ENCODE peak calls at places on chromosomes 11 and 22, in nine cellular contexts. One of them, this sample, is unnamed.
A peak's percentile ranks its signal among the peaks of the same experiment; 100 is the strongest.

GRCh38 chr11:102676086-102676485 is 29.5 kb downstream of the MMP27 start:
- DNase-seq in AG09319: no peak
- DNase-seq in AG09309: no peak
- DNase-seq in HCT116: no peak
- DNase-seq in cardiac muscle cell: no peak
- DNase-seq in cardiac fibroblast: no peak
- DNase-seq in right atrium auricular region: no peak
- DNase-seq in esophagus squamous epithelium: no peak
- DNase-seq in mammary epithelial cell: no peak
- DNase-seq in this sample: no peak

GRCh38 chr11:72781063-72781312 is 12.9 kb downstream of the STARD10 start:
- DNase-seq in AG09309: no peak
- DNase-seq in AG09319: no peak
- DNase-seq in cardiac muscle cell: peak; percentile 17
- DNase-seq in HCT116: no peak
- DNase-seq in cardiac fibroblast: no peak
- DNase-seq in esophagus squamous epithelium: no peak
- DNase-seq in right atrium auricular region: no peak
- DNase-seq in mammary epithelial cell: no peak
- DNase-seq in this sample: no peak

GRCh38 chr11:23727821-23728220 is 769.0 kb upstream of the LUZP2 start:
- DNase-seq in cardiac fibroblast: peak; percentile 30
- DNase-seq in HCT116: no peak
- DNase-seq in right atrium auricular region: no peak
- DNase-seq in mammary epithelial cell: peak; percentile 12
- DNase-seq in AG09309: no peak
- DNase-seq in esophagus squamous epithelium: no peak
- DNase-seq in AG09319: no peak
- DNase-seq in cardiac muscle cell: peak; percentile 27
- DNase-seq in this sample: no peak

GRCh38 chr11:94740083-94740974 is 27.8 kb upstream of the AMOTL1 start:
- DNase-seq in cardiac muscle cell: peak; percentile 40
- DNase-seq in cardiac fibroblast: peak; percentile 25
- DNase-seq in AG09309: no peak
- DNase-seq in mammary epithelial cell: no peak
- DNase-seq in right atrium auricular region: no peak
- DNase-seq in esophagus squamous epithelium: no peak
- DNase-seq in HCT116: no peak
- DNase-seq in AG09319: no peak
- DNase-seq in this sample: peak; percentile 54

GRCh38 chr11:1992111-1992510 is 5.5 kb downstream of the H19 start:
- DNase-seq in esophagus squamous epithelium: no peak
- DNase-seq in cardiac muscle cell: no peak
- DNase-seq in cardiac fibroblast: no peak
- DNase-seq in AG09319: no peak
- DNase-seq in HCT116: no peak
- DNase-seq in right atrium auricular region: peak; percentile 44
- DNase-seq in mammary epithelial cell: no peak
- DNase-seq in AG09309: no peak
- DNase-seq in this sample: no peak

GRCh38 chr22:33598821-33599220 is 321.5 kb downstream of the LARGE1 start:
- DNase-seq in esophagus squamous epithelium: no peak
- DNase-seq in right atrium auricular region: no peak
- DNase-seq in AG09319: no peak
- DNase-seq in cardiac fibroblast: no peak
- DNase-seq in AG09309: no peak
- DNase-seq in mammary epithelial cell: no peak
- DNase-seq in cardiac muscle cell: no peak
- DNase-seq in HCT116: no peak
- DNase-seq in this sample: no peak

GRCh38 chr11:86063536-86063935 is 5.3 kb downstream of the PICALM start:
- DNase-seq in HCT116: no peak
- DNase-seq in mammary epithelial cell: peak; percentile 69
- DNase-seq in right atrium auricular region: no peak
- DNase-seq in cardiac fibroblast: peak; percentile 68
- DNase-seq in AG09309: no peak
- DNase-seq in esophagus squamous epithelium: no peak
- DNase-seq in cardiac muscle cell: no peak
- DNase-seq in AG09319: no peak
- DNase-seq in this sample: no peak

GRCh38 chr11:126790550-126790981 is 210.0 kb downstream of the KIRREL3 start:
- DNase-seq in esophagus squamous epithelium: no peak
- DNase-seq in AG09319: peak; percentile 71
- DNase-seq in AG09309: peak; percentile 90
- DNase-seq in mammary epithelial cell: peak; percentile 8
- DNase-seq in cardiac fibroblast: peak; percentile 88
- DNase-seq in right atrium auricular region: no peak
- DNase-seq in HCT116: no peak
- DNase-seq in cardiac muscle cell: no peak
- DNase-seq in this sample: no peak

GRCh38 chr11:126602349-126602940 is 247.0 kb downstream of the ST3GAL4 start:
- DNase-seq in HCT116: no peak
- DNase-seq in right atrium auricular region: no peak
- DNase-seq in cardiac fibroblast: no peak
- DNase-seq in AG09309: no peak
- DNase-seq in esophagus squamous epithelium: no peak
- DNase-seq in cardiac muscle cell: no peak
- DNase-seq in mammary epithelial cell: no peak
- DNase-seq in AG09319: no peak
- DNase-seq in this sample: no peak

GRCh38 chr11:14644396-14645246 is 1.0 kb downstream of the PDE3B start:
- DNase-seq in AG09319: no peak
- DNase-seq in right atrium auricular region: no peak
- DNase-seq in AG09309: no peak
- DNase-seq in HCT116: peak; percentile 12
- DNase-seq in mammary epithelial cell: peak; percentile 16
- DNase-seq in cardiac fibroblast: peak; percentile 25
- DNase-seq in esophagus squamous epithelium: no peak
- DNase-seq in cardiac muscle cell: peak; percentile 62
- DNase-seq in this sample: peak; percentile 35

GRCh38 chr11:129743029-129743846 is 72.4 kb upstream of the TMEM45B start:
- DNase-seq in cardiac fibroblast: no peak
- DNase-seq in HCT116: no peak
- DNase-seq in mammary epithelial cell: no peak
- DNase-seq in esophagus squamous epithelium: no peak
- DNase-seq in AG09309: no peak
- DNase-seq in cardiac muscle cell: no peak
- DNase-seq in AG09319: no peak
- DNase-seq in right atrium auricular region: peak; percentile 50
- DNase-seq in this sample: no peak

GRCh38 chr11:111570796-111571195 is 30.3 kb downstream of the LAYN start:
- DNase-seq in HCT116: no peak
- DNase-seq in AG09309: no peak
- DNase-seq in cardiac fibroblast: no peak
- DNase-seq in right atrium auricular region: no peak
- DNase-seq in esophagus squamous epithelium: no peak
- DNase-seq in mammary epithelial cell: no peak
- DNase-seq in AG09319: no peak
- DNase-seq in cardiac muscle cell: no peak
- DNase-seq in this sample: no peak

GRCh38 chr11:111575748-111576147 is 26.5 kb upstream of the SIK2 start:
- DNase-seq in esophagus squamous epithelium: no peak
- DNase-seq in right atrium auricular region: no peak
- DNase-seq in AG09309: no peak
- DNase-seq in mammary epithelial cell: no peak
- DNase-seq in cardiac muscle cell: no peak
- DNase-seq in AG09319: no peak
- DNase-seq in cardiac fibroblast: no peak
- DNase-seq in HCT116: no peak
- DNase-seq in this sample: no peak

GRCh38 chr11:111571829-111572501 is 30.3 kb upstream of the SIK2 start:
- DNase-seq in AG09319: no peak
- DNase-seq in cardiac fibroblast: no peak
- DNase-seq in right atrium auricular region: no peak
- DNase-seq in cardiac muscle cell: no peak
- DNase-seq in AG09309: no peak
- DNase-seq in mammary epithelial cell: no peak
- DNase-seq in esophagus squamous epithelium: no peak
- DNase-seq in HCT116: no peak
- DNase-seq in this sample: no peak

GRCh38 chr11:111573821-111574249 is 28.4 kb upstream of the SIK2 start:
- DNase-seq in cardiac fibroblast: no peak
- DNase-seq in mammary epithelial cell: no peak
- DNase-seq in AG09319: peak; percentile 79
- DNase-seq in esophagus squamous epithelium: no peak
- DNase-seq in AG09309: no peak
- DNase-seq in HCT116: no peak
- DNase-seq in right atrium auricular region: no peak
- DNase-seq in cardiac muscle cell: no peak
- DNase-seq in this sample: no peak

DNA sequence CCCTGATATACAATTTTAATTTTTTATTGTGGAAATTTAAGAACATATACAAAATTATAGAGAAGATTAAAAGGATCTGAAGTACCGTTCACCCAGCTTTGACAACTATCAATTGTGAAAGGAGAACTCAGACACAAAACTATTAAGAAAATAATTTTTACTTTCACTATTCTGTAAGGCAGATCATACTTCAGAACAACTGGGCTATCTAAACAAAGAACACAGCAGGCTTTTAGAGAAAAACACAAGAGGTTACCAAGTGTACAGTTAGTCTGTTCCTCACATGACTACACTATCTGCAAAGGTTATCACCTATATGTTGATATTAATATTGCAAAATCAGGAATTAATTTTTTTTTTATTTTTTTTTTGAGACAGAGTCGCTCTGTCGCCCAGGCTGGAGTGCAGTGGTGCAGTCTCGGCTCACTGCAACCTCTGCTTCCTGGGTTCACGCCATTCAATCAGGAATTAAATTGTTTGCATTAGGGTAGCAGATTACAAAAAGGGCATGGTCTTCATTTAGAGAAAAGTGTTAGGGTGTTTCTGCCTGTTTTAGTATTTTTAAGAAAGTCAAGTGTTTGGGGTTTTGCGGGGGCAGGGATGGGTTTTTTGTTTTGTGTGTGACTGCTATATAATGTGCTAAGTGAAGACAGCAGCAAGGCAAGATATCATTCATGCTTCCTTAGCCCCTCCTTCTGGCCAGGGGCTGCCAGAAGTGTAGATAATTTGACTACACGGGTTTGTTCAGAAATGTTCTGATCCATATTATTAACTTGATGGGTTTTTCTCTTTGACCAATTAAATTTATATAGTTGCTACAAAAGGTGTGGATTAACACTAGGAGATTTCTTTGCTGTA is 27.6 kb upstream of the SIK2 start:
- DNase-seq in AG09319: no peak
- DNase-seq in esophagus squamous epithelium: no peak
- DNase-seq in right atrium auricular region: no peak
- DNase-seq in mammary epithelial cell: no peak
- DNase-seq in AG09309: no peak
- DNase-seq in cardiac fibroblast: no peak
- DNase-seq in HCT116: no peak
- DNase-seq in cardiac muscle cell: no peak
- DNase-seq in this sample: no peak
- TF ChIP-seq CTCF in AG09319: peak; percentile 8
- TF ChIP-seq CTCF in esophagus squamous epithelium: no peak
- TF ChIP-seq CTCF in right atrium auricular region: no peak
- TF ChIP-seq CTCF in mammary epithelial cell: no peak
- TF ChIP-seq CTCF in AG09309: no peak
- TF ChIP-seq CTCF in cardiac fibroblast: no peak
- TF ChIP-seq CTCF in HCT116: no peak
- TF ChIP-seq CTCF in cardiac muscle cell: no peak
- TF ChIP-seq CTCF in this sample: no peak

DNA sequence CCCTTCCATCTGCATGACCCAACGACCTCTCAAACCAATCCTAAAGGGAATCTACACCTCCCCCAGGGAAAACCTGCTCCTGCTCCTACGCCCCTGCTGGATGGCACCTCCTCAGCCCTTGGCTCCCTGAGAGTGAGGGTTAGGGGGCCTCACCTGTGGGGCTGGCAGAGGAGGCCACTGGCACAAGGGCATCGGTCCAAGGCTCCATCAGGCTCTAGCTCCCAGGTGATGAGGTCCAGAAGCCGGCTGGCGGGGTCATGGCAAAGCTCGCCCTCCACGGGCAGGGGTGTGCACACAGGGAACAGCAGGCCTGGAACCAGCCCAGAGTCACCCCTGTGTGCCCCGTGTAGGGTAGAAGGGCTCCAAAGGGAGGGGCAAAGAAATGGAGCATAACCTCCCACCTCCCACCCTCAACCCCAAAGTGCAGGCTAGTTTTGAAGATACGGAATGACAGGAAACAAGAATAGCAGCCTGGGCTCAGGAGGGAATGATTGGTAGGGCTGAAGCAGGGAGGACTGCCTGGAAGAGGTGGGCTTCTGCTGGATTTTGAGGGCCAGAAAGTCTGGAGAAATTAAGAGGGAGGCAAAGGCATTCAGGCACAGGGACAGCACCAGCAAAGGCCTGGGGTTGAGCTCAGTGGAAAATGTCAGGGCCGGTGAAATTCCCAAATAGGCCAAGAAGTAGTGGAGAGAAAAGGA is 42.6 kb downstream of the DKK3 start:
- DNase-seq in cardiac fibroblast: no peak
- DNase-seq in mammary epithelial cell: no peak
- DNase-seq in right atrium auricular region: no peak
- DNase-seq in esophagus squamous epithelium: no peak
- DNase-seq in AG09309: no peak
- DNase-seq in HCT116: no peak
- DNase-seq in cardiac muscle cell: no peak
- DNase-seq in AG09319: no peak
- DNase-seq in this sample: no peak
- TF ChIP-seq CTCF in cardiac fibroblast: no peak
- TF ChIP-seq CTCF in mammary epithelial cell: no peak
- TF ChIP-seq CTCF in right atrium auricular region: no peak
- TF ChIP-seq CTCF in esophagus squamous epithelium: no peak
- TF ChIP-seq CTCF in AG09309: no peak
- TF ChIP-seq CTCF in HCT116: no peak
- TF ChIP-seq CTCF in cardiac muscle cell: no peak
- TF ChIP-seq CTCF in AG09319: no peak
- TF ChIP-seq CTCF in this sample: no peak

GRCh38 chr11:27120211-27120610 is 79.6 kb downstream of the BBOX1 start:
- DNase-seq in HCT116: no peak
- DNase-seq in esophagus squamous epithelium: no peak
- DNase-seq in cardiac fibroblast: peak; percentile 35
- DNase-seq in mammary epithelial cell: peak; percentile 19
- DNase-seq in AG09309: peak; percentile 37
- DNase-seq in AG09319: no peak
- DNase-seq in cardiac muscle cell: no peak
- DNase-seq in right atrium auricular region: no peak
- DNase-seq in this sample: no peak

GRCh38 chr11:27119396-27119795 is 78.8 kb downstream of the BBOX1 start:
- DNase-seq in HCT116: no peak
- DNase-seq in cardiac fibroblast: no peak
- DNase-seq in AG09309: no peak
- DNase-seq in mammary epithelial cell: no peak
- DNase-seq in right atrium auricular region: no peak
- DNase-seq in esophagus squamous epithelium: no peak
- DNase-seq in AG09319: no peak
- DNase-seq in cardiac muscle cell: no peak
- DNase-seq in this sample: no peak

GRCh38 chr11:27124514-27125264 is 84.1 kb downstream of the BBOX1 start:
- DNase-seq in right atrium auricular region: no peak
- DNase-seq in esophagus squamous epithelium: no peak
- DNase-seq in cardiac fibroblast: peak; percentile 69
- DNase-seq in AG09309: peak; percentile 39
- DNase-seq in HCT116: no peak
- DNase-seq in mammary epithelial cell: peak; percentile 29
- DNase-seq in cardiac muscle cell: no peak
- DNase-seq in AG09319: peak; percentile 11
- DNase-seq in this sample: no peak
- TF ChIP-seq CTCF in right atrium auricular region: peak; percentile 31
- TF ChIP-seq CTCF in esophagus squamous epithelium: peak; percentile 18
- TF ChIP-seq CTCF in cardiac fibroblast: no peak
- TF ChIP-seq CTCF in AG09309: peak; percentile 25
- TF ChIP-seq CTCF in HCT116: no peak
- TF ChIP-seq CTCF in mammary epithelial cell: peak; percentile 17
- TF ChIP-seq CTCF in cardiac muscle cell: peak; percentile 39
- TF ChIP-seq CTCF in AG09319: peak; percentile 25
- TF ChIP-seq CTCF in this sample: no peak

GRCh38 chr11:59891781-59892181 is 13.2 kb downstream of the OOSP3 start:
- DNase-seq in esophagus squamous epithelium: no peak
- DNase-seq in mammary epithelial cell: no peak
- DNase-seq in right atrium auricular region: no peak
- DNase-seq in AG09319: no peak
- DNase-seq in HCT116: no peak
- DNase-seq in AG09309: no peak
- DNase-seq in cardiac muscle cell: peak; percentile 38
- DNase-seq in cardiac fibroblast: peak; percentile 36
- DNase-seq in this sample: no peak
- TF ChIP-seq CTCF in esophagus squamous epithelium: no peak
- TF ChIP-seq CTCF in mammary epithelial cell: no peak
- TF ChIP-seq CTCF in right atrium auricular region: no peak
- TF ChIP-seq CTCF in AG09319: no peak
- TF ChIP-seq CTCF in HCT116: no peak
- TF ChIP-seq CTCF in AG09309: no peak
- TF ChIP-seq CTCF in cardiac muscle cell: no peak
- TF ChIP-seq CTCF in cardiac fibroblast: no peak
- TF ChIP-seq CTCF in this sample: no peak

This sample was measured in neural crest cell.